ENCODE peak calls at places on chromosomes 5 and 9, in nine cellular contexts. E is iris pigment epithelial cell; O is activated T-helper 1 cell treated with Interleukin-2 at 50 U/mL for 16 hours; V is skeletal muscle cell; P is OCI-LY7; T is natural killer cell treated with Interleukin-12 subunit alpha and Interleukin-12 subunit beta and Interleukin-15 and Interleukin-18, amount 100 ng/mL, for 72 hours; C is SK-N-SH; Z is stimulated activated CD8-positive, alpha-beta memory T cell treated with anti-CD3 and anti-CD28 coated beads, Interleukin-7, amount 100 ng/mL, for 24 hours; Y is adipocyte. L is an unnamed sample.

GRCh38 chr5:132431682-132432081 is 58.9 kb downstream of the IRF1 start:
- DNase-seq in E (no peak), O (no peak), V (no peak), P (no peak), T (no peak), C (no peak), Z (no peak), Y (no peak), L (no peak)

GRCh38 chr5:169652057-169652456 is 15.0 kb downstream of the DOCK2 start:
- DNase-seq in E (no peak), O (no peak), V (no peak), P (no peak), T (no peak), C (no peak), Z (no peak), Y (no peak), L (no peak)

GRCh38 chr9:2285411-2285810 is 270.3 kb downstream of the SMARCA2 start:
- DNase-seq in E (no peak), O (no peak), V (no peak), P (no peak), T (no peak), C (no peak), Z (no peak), Y (no peak), L (no peak)

GRCh38 chr5:179166886-179167841 is 107.0 kb downstream of the ZNF354C start:
- DNase-seq in E (peak; percentile 19), O (peak; percentile 43), V (no peak), P (peak; percentile 50), T (peak; percentile 77), C (peak; percentile 97), Z (peak; percentile 30), Y (peak; percentile 73), L (peak; percentile 51)

GRCh38 chr9:69955536-69956355 is 87.9 kb upstream of the MAMDC2 start:
- DNase-seq in E (no peak), O (no peak), V (no peak), P (no peak), T (no peak), C (no peak), Z (no peak), Y (no peak), L (peak; percentile 61)

GRCh38 chr9:37926737-37927590 is 23.0 kb upstream of the SLC25A51 start:
- DNase-seq in E (no peak), O (no peak), V (no peak), P (peak; percentile 4), T (no peak), C (no peak), Z (no peak), Y (no peak), L (peak; percentile 30)

GRCh38 chr5:54905942-54906537 is 79.4 kb downstream of the ESM1 start:
- DNase-seq in E (peak; percentile 80), O (peak; percentile 32), V (no peak), P (peak; percentile 41), T (peak; percentile 71), C (peak; percentile 38), Z (peak; percentile 57), Y (peak; percentile 92), L (peak; percentile 76)

GRCh38 chr5:160379485-160379884 is 9.1 kb upstream of the C1QTNF2 start:
- DNase-seq in E (no peak), O (no peak), V (no peak), P (no peak), T (no peak), C (no peak), Z (no peak), Y (no peak), L (no peak)

GRCh38 chr9:27425827-27426716 is 98.0 kb upstream of the IFNK start:
- DNase-seq in E (no peak), O (no peak), V (no peak), P (no peak), T (no peak), C (no peak), Z (no peak), Y (no peak), L (no peak)

GRCh38 chr5:138336952-138337684 is 948 bp upstream of the FAM53C start:
- DNase-seq in E (peak; percentile 78), O (no peak), V (peak; percentile 43), P (no peak), T (no peak), C (peak; percentile 87), Z (no peak), Y (peak; percentile 95), L (no peak)

GRCh38 chr5:4802044-4802443 is 338.1 kb upstream of the ADAMTS16 start:
- DNase-seq in E (peak; percentile 1), O (no peak), V (no peak), P (no peak), T (no peak), C (no peak), Z (no peak), Y (no peak), L (no peak)

GRCh38 chr9:128275198-128276007 is at the start of gene GOLGA2:
- DNase-seq in E (peak; percentile 57), O (no peak), V (no peak), P (no peak), T (peak; percentile 86), C (peak; percentile 86), Z (no peak), Y (peak; percentile 88), L (peak; percentile 77)

GRCh38 chr5:141039517-141039916 is 11.7 kb upstream of the PCDHB1 start:
- DNase-seq in E (no peak), O (no peak), V (no peak), P (no peak), T (no peak), C (peak; percentile 38), Z (no peak), Y (no peak), L (no peak)

GRCh38 chr5:41157272-41157671 is 56.1 kb downstream of the C6 start:
- DNase-seq in E (no peak), O (no peak), V (no peak), P (no peak), T (no peak), C (peak; percentile 35), Z (no peak), Y (peak; percentile 12), L (peak; percentile 32)

GRCh38 chr5:137376127-137376526 is 123.0 kb downstream of the SPOCK1 start:
- DNase-seq in E (no peak), O (no peak), V (no peak), P (no peak), T (no peak), C (no peak), Z (no peak), Y (no peak), L (no peak)

GRCh38 chr9:95783426-95783975 is 92.0 kb upstream of the ERCC6L2 start:
- DNase-seq in E (peak; percentile 75), O (no peak), V (peak; percentile 56), P (no peak), T (no peak), C (no peak), Z (no peak), Y (no peak), L (no peak)

GRCh38 chr5:166285385-166285784 is 2006.1 kb upstream of the WWC1 start:
- DNase-seq in E (no peak), O (no peak), V (no peak), P (no peak), T (no peak), C (no peak), Z (no peak), Y (no peak), L (no peak)

GRCh38 chr9:124771867-124772621 is 933 bp upstream of the NR6A1 start:
- DNase-seq in E (peak; percentile 63), O (no peak), V (no peak), P (peak; percentile 68), T (no peak), C (peak; percentile 89), Z (no peak), Y (peak; percentile 89), L (peak; percentile 75)

GRCh38 chr5:126471875-126472537 is 48.8 kb downstream of the GRAMD2B start:
- DNase-seq in E (peak; percentile 89), O (no peak), V (peak; percentile 66), P (no peak), T (no peak), C (no peak), Z (no peak), Y (peak; percentile 82), L (peak; percentile 90)

GRCh38 chr9:131320031-131320685 is 30.6 kb downstream of the PLPP7 start:
- DNase-seq in E (no peak), O (no peak), V (no peak), P (no peak), T (no peak), C (peak; percentile 58), Z (no peak), Y (no peak), L (no peak)

GRCh38 chr5:143583385-143583784 is 179.9 kb upstream of the NR3C1 start:
- DNase-seq in E (no peak), O (no peak), V (no peak), P (peak; percentile 35), T (no peak), C (no peak), Z (no peak), Y (no peak), L (no peak)

GRCh38 chr9:104863180-104863883 is 64.6 kb downstream of the ABCA1 start:
- DNase-seq in E (peak; percentile 89), O (no peak), V (peak; percentile 64), P (peak; percentile 84), T (no peak), C (peak; percentile 82), Z (no peak), Y (peak; percentile 85), L (peak; percentile 89)

GRCh38 chr5:177520271-177520670 is 3.5 kb upstream of the DDX41 start:
- DNase-seq in E (no peak), O (no peak), V (no peak), P (no peak), T (peak; percentile 38), C (no peak), Z (no peak), Y (no peak), L (no peak)